ENCODE peak calls at places on chromosomes 7 and 10, in four cellular contexts. M, X, A and Y are unnamed samples.

GRCh38 chr10:78178940-78179339 is 145.3 kb downstream of the RPS24 start:
- DNase-seq in A (no peak), X (no peak), M (no peak), Y (no peak)

GRCh38 chr10:25522946-25523608 is 348.3 kb downstream of the GPR158 start:
- DNase-seq in A (peak; percentile 17), X (no peak), M (no peak), Y (no peak)

GRCh38 chr10:119524720-119525070 is 17.8 kb downstream of the RGS10 start:
- DNase-seq in X (no peak), A (no peak), M (no peak), Y (no peak)

GRCh38 chr10:131230641-131231322 is 80.7 kb downstream of the TCERG1L start:
- DNase-seq in A (no peak), X (no peak), M (no peak), Y (no peak)

GRCh38 chr10:61793760-61794713 is 107.5 kb upstream of the ARID5B start:
- DNase-seq in A (no peak), X (peak; percentile 94), M (no peak), Y (no peak)

GRCh38 chr10:108970016-108970415 is 953.3 kb downstream of the XPNPEP1 start:
- DNase-seq in X (peak; percentile 64), M (no peak), A (peak; percentile 2), Y (no peak)

GRCh38 chr7:148830897-148831692 is 53.0 kb downstream of the EZH2 start:
- DNase-seq in X (no peak), A (no peak), M (no peak), Y (no peak)

GRCh38 chr10:52744057-52744819 is 28.3 kb downstream of the MBL2 start:
- DNase-seq in X (no peak), M (no peak), A (no peak), Y (no peak)

GRCh38 chr10:89466599-89467035 is 52.2 kb downstream of the IFIT5 start:
- DNase-seq in M (no peak), A (peak; percentile 31), X (peak; percentile 57), Y (no peak)

GRCh38 chr10:61869772-61870520 is 31.6 kb upstream of the ARID5B start:
- DNase-seq in X (peak; percentile 50), A (no peak), M (no peak), Y (no peak)

GRCh38 chr7:6227294-6227846 is 45.1 kb downstream of the CYTH3 start:
- DNase-seq in X (no peak), A (no peak), M (no peak), Y (no peak)

GRCh38 chr7:6228865-6229264 is 43.6 kb downstream of the CYTH3 start:
- DNase-seq in M (no peak), A (no peak), X (peak; percentile 87), Y (no peak)

GRCh38 chr7:6228363-6228762 is 44.1 kb downstream of the CYTH3 start:
- DNase-seq in A (peak; percentile 58), X (peak; percentile 55), M (no peak), Y (no peak)

GRCh38 chr7:6221340-6222319 is 50.8 kb downstream of the CYTH3 start:
- DNase-seq in A (no peak), M (no peak), X (peak; percentile 30), Y (peak; percentile 20)

DNA sequence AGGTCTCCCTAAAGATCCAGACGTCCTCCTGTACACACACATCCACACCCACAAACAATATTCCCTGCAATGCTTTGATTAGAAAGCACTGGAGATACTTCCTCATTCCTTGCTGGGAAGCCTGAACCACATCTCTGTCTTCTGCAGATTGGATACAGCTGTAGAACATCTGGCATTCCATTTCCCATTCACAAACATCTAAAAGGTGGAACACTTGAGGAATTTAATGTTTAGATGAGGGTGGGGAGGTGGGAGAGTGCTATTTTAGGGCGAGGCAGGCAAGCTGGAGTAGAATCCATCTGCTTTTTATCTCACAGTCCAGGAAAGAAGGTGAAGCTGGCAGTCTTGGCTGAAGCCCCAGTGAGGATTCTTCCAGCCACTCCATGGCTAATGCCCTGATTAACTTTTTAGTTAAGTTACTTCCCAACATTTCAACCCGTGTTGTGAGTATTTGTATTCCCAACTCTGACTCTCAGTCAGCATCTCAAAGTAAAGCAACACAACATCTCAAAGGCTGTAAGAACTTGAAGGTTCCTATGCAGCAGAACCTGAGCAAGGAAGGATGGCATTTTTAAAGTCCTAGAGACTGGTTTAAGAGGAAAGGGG is 46.1 kb downstream of the CYTH3 start:
- DNase-seq in M (no peak), A (no peak), X (peak; percentile 77), Y (no peak)
- H3K27ac ChIP-seq in M (peak overlapping the region; percentile 24), A (peak overlapping the region; percentile 38), X (no peak overlapping the region), Y (no peak overlapping the region)

DNA sequence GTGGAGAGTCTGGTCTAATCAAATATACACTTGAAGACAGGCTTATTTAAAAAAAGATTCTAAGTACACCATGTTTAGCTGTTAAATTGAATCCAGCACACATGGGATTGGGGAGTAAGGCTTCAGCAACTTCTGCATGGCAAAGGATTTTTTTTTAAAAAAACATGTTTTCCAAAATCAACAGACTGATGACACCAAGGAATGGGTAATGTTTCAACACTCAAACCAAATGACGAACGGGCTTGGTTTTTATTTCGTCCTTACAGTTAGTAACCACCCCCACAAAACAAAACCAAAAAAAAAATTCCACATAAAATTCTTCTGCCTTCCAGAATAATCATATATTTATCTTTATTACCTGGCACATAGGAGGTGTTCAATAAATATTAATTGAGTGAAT is 45.7 kb downstream of the ICA1 start:
- DNase-seq in A (no peak), X (no peak), M (no peak), Y (no peak)
- H3K4me3 ChIP-seq in A (no peak overlapping the region), X (no peak overlapping the region), M (no peak overlapping the region), Y (no peak overlapping the region)

GRCh38 chr7:117126631-117127030 is 173.3 kb downstream of the ST7 start:
- DNase-seq in M (no peak), X (peak; percentile 18), A (no peak), Y (no peak)

GRCh38 chr7:117123311-117123926 is 170.1 kb downstream of the ST7 start:
- DNase-seq in M (no peak), A (no peak), X (peak; percentile 43), Y (no peak)

GRCh38 chr7:117127585-117128168 is 174.4 kb downstream of the ST7 start:
- DNase-seq in M (peak; percentile 60), X (peak; percentile 72), A (peak; percentile 68), Y (peak; percentile 75)

GRCh38 chr7:117122536-117122935 is 169.2 kb downstream of the ST7 start:
- DNase-seq in M (no peak), A (no peak), X (no peak), Y (no peak)

GRCh38 chr7:117124585-117125220 is 171.4 kb downstream of the ST7 start:
- DNase-seq in A (peak; percentile 79), M (peak; percentile 77), X (peak; percentile 98), Y (no peak)
- H3K27ac ChIP-seq in A (peak overlapping the region; percentile 67), M (no peak overlapping the region), X (peak overlapping the region; percentile 43), Y (no peak overlapping the region)

DNA sequence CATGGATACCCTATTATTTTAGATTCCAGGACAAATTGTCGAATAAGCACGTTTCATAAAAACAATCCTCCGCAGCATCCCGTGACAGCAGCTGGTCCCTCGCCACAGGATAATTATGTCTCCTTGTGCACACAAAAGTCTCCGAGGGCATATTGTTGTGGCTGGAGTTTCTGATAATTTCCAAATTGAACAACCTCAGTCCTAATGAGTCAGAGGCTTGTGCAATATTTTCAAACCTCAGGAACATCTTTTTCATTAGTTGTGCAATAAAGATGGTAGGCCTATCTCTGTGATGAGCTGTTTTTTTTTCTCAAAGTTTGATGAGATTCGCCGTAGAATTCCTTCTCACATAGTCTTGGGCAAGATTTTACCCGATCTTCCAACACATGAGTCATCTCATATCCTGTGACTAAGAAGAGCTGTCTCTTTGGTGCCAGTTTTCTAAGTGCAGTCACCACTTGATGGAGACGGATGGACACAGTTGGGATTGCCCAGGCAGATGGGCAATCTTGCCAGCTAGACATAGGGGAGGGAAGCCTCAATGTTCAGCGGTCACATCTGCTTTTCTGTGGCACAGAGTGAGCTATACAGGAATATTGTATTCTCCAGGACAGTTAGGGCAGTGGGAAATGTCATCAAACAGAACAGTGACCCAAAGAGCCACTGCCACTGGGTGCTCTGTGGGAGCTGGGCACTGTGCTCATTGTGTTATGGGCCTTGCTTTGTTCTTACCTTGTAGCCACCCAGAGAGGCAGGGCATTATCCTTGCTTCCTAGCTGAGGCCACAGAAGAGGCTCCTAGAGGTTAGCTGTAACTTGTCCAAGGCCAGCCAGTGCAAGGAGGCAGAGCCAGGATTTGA is 7.8 kb downstream of the HTRA1 start:
- DNase-seq in A (no peak), X (peak; percentile 99), M (no peak), Y (no peak)
- H3K4me3 ChIP-seq in A (no peak overlapping the region), X (peak overlapping the region; percentile 49), M (no peak overlapping the region), Y (no peak overlapping the region)

GRCh38 chr10:3786295-3786981 is 1.4 kb upstream of the KLF6 start:
- DNase-seq in A (peak; percentile 45), M (peak; percentile 50), X (peak; percentile 81), Y (peak; percentile 7)
- H3K27ac ChIP-seq in A (peak overlapping the region; percentile 99), M (peak overlapping the region; percentile 94), X (peak overlapping the region; percentile 67), Y (peak overlapping the region; percentile 99)

DNA sequence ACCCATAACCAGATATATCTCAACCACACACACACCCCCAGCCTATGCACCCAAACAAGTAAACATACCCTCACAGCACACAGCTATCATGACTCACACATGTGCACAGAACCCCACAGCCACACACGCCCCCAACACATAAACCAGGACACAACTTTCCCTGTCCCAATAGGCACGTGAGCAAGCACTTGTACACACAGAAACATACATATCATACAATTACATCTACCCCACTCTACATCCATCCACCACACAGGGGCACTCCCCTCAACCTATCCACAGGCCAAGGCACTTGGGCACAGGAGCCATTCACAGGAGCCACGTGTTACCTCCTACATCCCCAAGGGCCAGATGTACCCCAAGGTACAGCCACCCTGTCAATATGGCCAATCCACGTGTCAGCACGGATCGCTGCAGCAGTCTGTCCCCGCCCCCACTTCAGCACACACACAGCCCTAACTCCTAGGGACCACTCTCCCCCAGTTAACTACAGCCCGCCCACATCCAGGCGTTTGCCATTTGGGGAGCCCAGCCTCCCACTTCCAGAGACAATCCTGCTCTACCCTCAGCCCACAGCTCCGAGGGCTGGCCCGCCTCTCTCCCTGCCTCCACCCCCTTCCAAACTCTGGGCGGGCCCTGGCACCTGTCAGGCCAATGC is 163.5 kb downstream of the SH3PXD2A start:
- DNase-seq in X (no peak), A (no peak), M (no peak), Y (no peak)
- H3K4me3 ChIP-seq in X (no peak overlapping the region), A (no peak overlapping the region), M (no peak overlapping the region), Y (no peak overlapping the region)

GRCh38 chr10:19974554-19974953 is 158.3 kb downstream of the PLXDC2 start:
- DNase-seq in M (no peak), A (no peak), X (no peak), Y (no peak)
- H3K27ac ChIP-seq in M (no peak overlapping the region), A (no peak overlapping the region), X (no peak overlapping the region), Y (no peak overlapping the region)

DNA sequence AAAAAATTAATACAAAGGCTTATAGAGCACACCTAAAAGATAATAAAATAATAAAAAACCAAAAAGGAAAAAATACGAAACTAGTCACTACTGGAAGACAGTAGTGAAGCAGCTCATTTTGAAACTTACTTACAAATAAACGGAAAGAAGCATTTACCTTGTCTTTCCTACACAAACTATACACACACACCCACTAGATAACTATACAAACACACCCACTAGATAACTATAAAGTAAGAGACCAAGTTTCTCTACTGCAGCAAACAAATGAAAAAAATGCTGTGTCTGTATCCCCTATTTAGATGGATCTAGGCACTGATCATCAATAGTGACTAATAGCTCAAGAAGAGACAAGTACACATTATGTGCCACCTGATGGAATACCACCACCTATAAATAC is 49.2 kb downstream of the KIF5B start:
- DNase-seq in A (no peak), X (no peak), M (no peak), Y (no peak)
- H3K4me3 ChIP-seq in A (no peak overlapping the region), X (no peak overlapping the region), M (no peak overlapping the region), Y (no peak overlapping the region)